ENCODE peak calls at places on chromosomes 12 and 14, in four cellular contexts. E is mesenchymal stem cell, N is H1, B is neuronal stem cell. U is an unnamed sample.

GRCh38 chr14:30820674-30821073 is 53.7 kb upstream of the COCH start:
- DNase-seq in E (no peak), N (no peak), B (no peak), U (no peak)

GRCh38 chr12:25855716-25856115 is 102.8 kb upstream of the RASSF8 start:
- DNase-seq in E (no peak), N (no peak), B (no peak), U (no peak)

GRCh38 chr12:8911606-8912268 is 2.6 kb upstream of the PHC1 start:
- DNase-seq in E (no peak), N (no peak), B (no peak), U (no peak)

GRCh38 chr14:76486251-76486743 is 110.4 kb downstream of the ESRRB start:
- DNase-seq in E (no peak), N (no peak), B (no peak), U (no peak)

GRCh38 chr12:107568718-107569117 is 116.9 kb upstream of the PWP1 start:
- DNase-seq in E (no peak), N (no peak), B (no peak), U (no peak)

GRCh38 chr12:113469224-113469652 is 2.4 kb downstream of the LHX5 start:
- DNase-seq in E (no peak), N (no peak), B (no peak), U (no peak)

GRCh38 chr12:99977550-99977949 is 7.2 kb downstream of the ANKS1B start:
- DNase-seq in E (no peak), N (no peak), B (no peak), U (no peak)

GRCh38 chr14:71905031-71905430 is 27.2 kb upstream of the RGS6 start:
- DNase-seq in E (no peak), N (no peak), B (no peak), U (no peak)

GRCh38 chr12:77941396-77941795 is 110.7 kb downstream of the NAV3 start:
- DNase-seq in E (peak; percentile 31), N (no peak), B (no peak), U (no peak)

DNA sequence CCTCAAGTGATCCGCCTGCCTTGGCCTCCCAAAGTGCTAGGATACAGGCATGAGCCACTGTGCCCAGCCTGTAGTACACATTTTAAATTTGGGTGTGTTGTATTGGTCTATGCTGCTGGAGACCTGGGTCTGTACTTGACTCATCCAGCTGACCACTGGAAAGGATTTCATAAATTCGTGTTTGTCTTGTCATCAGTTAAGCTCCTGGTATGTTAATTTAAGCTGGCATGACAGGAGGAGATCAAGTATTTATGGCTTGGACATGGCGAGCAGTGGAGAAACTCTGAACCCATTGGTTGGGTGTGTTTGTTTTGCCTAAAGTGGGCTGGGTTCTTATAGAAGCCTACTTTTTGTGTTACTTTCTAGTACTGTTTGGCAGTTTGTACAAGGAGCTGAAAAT is 24.2 kb downstream of the YY1 start:
- DNase-seq in E (peak; percentile 68), N (no peak), B (no peak), U (no peak)
- H3K9ac ChIP-seq in E (no peak overlapping the region), N (no peak overlapping the region), B (no peak overlapping the region), U (no peak overlapping the region)

GRCh38 chr14:34875031-34875922 is at the start of gene BAZ1A:
- DNase-seq in E (peak; percentile 97), N (no peak), B (peak; percentile 61), U (peak; percentile 66)

GRCh38 chr14:34867199-34867598 is 8.0 kb downstream of the BAZ1A start:
- DNase-seq in E (no peak), N (no peak), B (no peak), U (no peak)

GRCh38 chr14:34873591-34874385 is 1.4 kb downstream of the BAZ1A start:
- DNase-seq in E (peak; percentile 90), N (peak; percentile 33), B (peak; percentile 69), U (peak; percentile 36)

GRCh38 chr14:34874386-34875030 is 652 bp downstream of the BAZ1A start:
- DNase-seq in E (peak; percentile 67), N (no peak), B (peak; percentile 65), U (peak; percentile 52)

DNA sequence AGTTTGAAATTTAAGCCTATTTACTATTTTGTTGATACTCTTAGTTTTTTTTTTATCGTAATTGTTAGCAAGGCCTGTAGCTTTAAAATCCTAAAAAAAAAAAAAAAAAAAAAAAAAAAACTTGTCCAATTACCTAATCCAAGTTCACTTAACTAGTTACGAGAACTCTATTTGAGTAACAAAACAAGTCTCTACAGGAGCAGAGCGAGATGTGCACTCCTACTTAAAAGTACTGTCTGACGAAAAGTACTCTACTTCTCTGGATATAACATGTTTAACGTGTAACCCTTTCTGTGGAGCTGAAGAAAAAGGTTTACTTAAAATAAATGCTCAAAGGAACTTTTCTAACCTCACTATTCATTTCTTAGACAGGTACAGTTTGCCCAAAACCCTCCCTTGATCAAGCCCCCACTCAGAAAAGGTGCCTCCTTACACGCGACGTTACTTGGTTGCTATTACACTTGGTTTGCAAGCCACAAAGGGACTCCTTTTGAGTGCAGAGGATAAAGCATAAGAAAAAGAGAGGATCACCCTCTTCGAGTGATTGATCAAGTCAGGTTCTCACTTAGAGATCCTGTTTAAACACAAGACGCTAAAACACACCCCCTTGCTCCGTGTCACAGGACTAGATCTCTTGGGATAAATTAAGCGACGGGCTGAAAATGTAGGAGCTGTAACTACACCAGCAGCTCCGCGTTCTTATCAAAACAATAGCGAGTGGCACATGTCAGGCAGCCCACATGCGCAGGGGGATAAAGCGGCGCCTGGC is 2.2 kb downstream of the BAZ1A start:
- DNase-seq in E (peak; percentile 68), N (no peak), B (peak; percentile 2), U (peak; percentile 75)
- H3K23ac ChIP-seq in E (no peak overlapping the region), N (no peak overlapping the region), B (no peak overlapping the region), U (no peak overlapping the region)

GRCh38 chr12:131896811-131897270 is 2.4 kb downstream of the ULK1 start:
- DNase-seq in E (no peak), N (no peak), B (no peak), U (no peak)
- H3K9ac ChIP-seq in E (peak overlapping the region; percentile 90), N (peak overlapping the region; percentile 30), B (no peak overlapping the region), U (peak overlapping the region; percentile 18)

GRCh38 chr12:72296389-72296788 is 24.2 kb downstream of the TRHDE start:
- DNase-seq in E (peak; percentile 45), N (no peak), B (no peak), U (no peak)
- H3K23ac ChIP-seq in E (no peak overlapping the region), N (no peak overlapping the region), B (no peak overlapping the region), U (no peak overlapping the region)

GRCh38 chr14:105141486-105142281 is 26.9 kb downstream of the JAG2 start:
- DNase-seq in E (no peak), N (no peak), B (no peak), U (peak; percentile 19)
- H3K9ac ChIP-seq in E (no peak overlapping the region), N (no peak overlapping the region), B (no peak overlapping the region), U (no peak overlapping the region)

GRCh38 chr12:13193403-13194100 is 3.0 kb upstream of the EMP1 start:
- DNase-seq in E (no peak), N (no peak), B (no peak), U (no peak)
- H3K23ac ChIP-seq in E (no peak overlapping the region), N (no peak overlapping the region), B (no peak overlapping the region), U (no peak overlapping the region)

GRCh38 chr14:103317251-103317650 is 16.8 kb upstream of the EIF5 start:
- DNase-seq in E (no peak), N (no peak), B (no peak), U (peak; percentile 63)
- H3K9ac ChIP-seq in E (no peak overlapping the region), N (peak overlapping the region; percentile 21), B (no peak overlapping the region), U (no peak overlapping the region)

GRCh38 chr12:19850341-19851065 is 411.2 kb downstream of the AEBP2 start:
- DNase-seq in E (peak; percentile 77), N (no peak), B (no peak), U (no peak)

GRCh38 chr12:19848426-19848825 is 409.1 kb downstream of the AEBP2 start:
- DNase-seq in E (peak; percentile 24), N (no peak), B (no peak), U (no peak)

GRCh38 chr12:19849208-19849607 is 409.9 kb downstream of the AEBP2 start:
- DNase-seq in E (peak; percentile 30), N (no peak), B (no peak), U (no peak)

GRCh38 chr12:19846561-19846960 is 407.3 kb downstream of the AEBP2 start:
- DNase-seq in E (peak; percentile 78), N (no peak), B (no peak), U (no peak)

GRCh38 chr12:19847294-19848059 is 408.2 kb downstream of the AEBP2 start:
- DNase-seq in E (peak; percentile 85), N (no peak), B (no peak), U (no peak)
- H3K23ac ChIP-seq in E (no peak overlapping the region), N (no peak overlapping the region), B (no peak overlapping the region), U (no peak overlapping the region)

DNA sequence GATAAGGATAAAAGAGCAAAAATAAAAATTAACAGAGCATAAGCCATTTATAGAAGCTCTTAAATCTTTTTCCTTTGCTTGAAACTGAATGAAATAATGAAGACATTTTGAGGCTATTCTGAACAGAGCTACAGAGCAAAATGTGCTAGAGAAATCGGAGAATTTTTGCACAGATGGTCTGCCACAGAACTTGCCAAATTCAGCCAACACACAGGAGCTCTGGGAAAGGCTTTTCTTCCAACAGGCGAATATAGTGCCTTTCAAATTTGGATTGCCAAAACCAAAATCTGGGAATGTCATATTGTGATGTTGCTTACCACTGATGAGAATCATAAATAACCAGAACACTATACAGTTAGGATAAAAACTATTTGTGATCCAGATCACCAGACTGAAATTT is 406.3 kb downstream of the RPL10L start:
- DNase-seq in E (no peak), N (no peak), B (no peak), U (no peak)
- H3K9ac ChIP-seq in E (no peak overlapping the region), N (no peak overlapping the region), B (no peak overlapping the region), U (no peak overlapping the region)

GRCh38 chr14:94764573-94764972 is 5.3 kb downstream of the GSC start:
- DNase-seq in E (no peak), N (no peak), B (no peak), U (no peak)

GRCh38 chr14:94769413-94770250 is at the start of gene GSC:
- DNase-seq in E (peak; percentile 16), N (no peak), B (no peak), U (peak; percentile 83)

GRCh38 chr14:94768521-94769412 is 1.1 kb downstream of the GSC start:
- DNase-seq in E (no peak), N (no peak), B (no peak), U (peak; percentile 52)

GRCh38 chr14:94768141-94768520 is 1.8 kb downstream of the GSC start:
- DNase-seq in E (no peak), N (no peak), B (no peak), U (no peak)

GRCh38 chr14:94767321-94767878 is 2.5 kb downstream of the GSC start:
- DNase-seq in E (no peak), N (no peak), B (no peak), U (peak; percentile 54)
- H3K23ac ChIP-seq in E (no peak overlapping the region), N (no peak overlapping the region), B (peak overlapping the region; percentile 62), U (no peak overlapping the region)

U was measured in H9.